ENCODE peak calls at places on chromosomes 16 and 17, in five cellular contexts. V, J, P, K and Q are unnamed samples.
A peak's percentile ranks its signal among the peaks of the same experiment; 100 is the strongest.

GRCh38 chr17:60443713-60444112 is 21.4 kb downstream of the CHCT1 start:
- DNase-seq in V (no peak), J (no peak), P (no peak), K (no peak), Q (no peak)

GRCh38 chr17:50903604-50904521 is 37.7 kb upstream of the TOB1 start:
- DNase-seq in V (peak; percentile 54), J (no peak), P (no peak), K (no peak), Q (no peak)

GRCh38 chr17:55285340-55286301 is 20.9 kb downstream of the HLF start:
- DNase-seq in V (peak; percentile 27), J (no peak), P (peak; percentile 46), K (peak; percentile 81), Q (no peak)

GRCh38 chr16:67565470-67566100 is 3.3 kb downstream of the CTCF start:
- DNase-seq in V (no peak), J (no peak), P (no peak), K (no peak), Q (no peak)

GRCh38 chr17:74529243-74529642 is 2.0 kb downstream of the CD300LB start:
- DNase-seq in V (no peak), J (no peak), P (no peak), K (no peak), Q (no peak)

GRCh38 chr17:56751145-56751743 is 82.5 kb downstream of the C17orf67 start:
- DNase-seq in V (no peak), J (no peak), P (no peak), K (no peak), Q (no peak)

GRCh38 chr16:1564325-1564724 is 30.9 kb downstream of the TMEM204 start:
- DNase-seq in V (no peak), J (no peak), P (no peak), K (no peak), Q (no peak)

GRCh38 chr16:79767597-79768280 is 167.2 kb upstream of the MAF start:
- DNase-seq in V (peak; percentile 12), J (peak; percentile 78), P (peak; percentile 24), K (no peak), Q (no peak)

GRCh38 chr17:49210158-49211029 is at the start of the genes ABI3 and GNGT2:
- DNase-seq in V (peak; percentile 26), J (no peak), P (no peak), K (peak; percentile 41), Q (peak; percentile 23)

GRCh38 chr16:56317998-56318912 is 107.1 kb downstream of the AMFR start:
- DNase-seq in V (peak; percentile 41), J (peak; percentile 88), P (peak; percentile 66), K (peak; percentile 85), Q (peak; percentile 61)

GRCh38 chr16:48536600-48537200 is 73.3 kb downstream of the N4BP1 start:
- DNase-seq in V (no peak), J (no peak), P (no peak), K (no peak), Q (no peak)

GRCh38 chr17:57086069-57086930 is 1.3 kb downstream of the AKAP1 start:
- DNase-seq in V (no peak), J (peak; percentile 47), P (peak; percentile 52), K (peak; percentile 43), Q (no peak)

GRCh38 chr17:41369023-41369422 is 590 bp downstream of the KRT33B start:
- DNase-seq in V (no peak), J (no peak), P (no peak), K (no peak), Q (no peak)

GRCh38 chr17:51419476-51419875 is 159.1 kb downstream of the UTP18 start:
- DNase-seq in V (no peak), J (no peak), P (no peak), K (no peak), Q (peak; percentile 25)

GRCh38 chr16:30761427-30761927 is 385 bp downstream of the CFAP119 start:
- DNase-seq in V (peak; percentile 18), J (peak; percentile 70), P (no peak), K (no peak), Q (peak; percentile 24)

GRCh38 chr17:60908324-60908723 is 230.7 kb downstream of the BCAS3 start:
- DNase-seq in V (no peak), J (peak; percentile 6), P (no peak), K (no peak), Q (no peak)

GRCh38 chr17:74987909-74988711 is 678 bp downstream of the CDR2L start:
- DNase-seq in V (peak; percentile 72), J (peak; percentile 88), P (peak; percentile 74), K (peak; percentile 85), Q (peak; percentile 22)

GRCh38 chr16:73202176-73202729 is 154.3 kb upstream of the ZFHX3 start:
- DNase-seq in V (peak; percentile 98), J (no peak), P (peak; percentile 16), K (no peak), Q (no peak)

GRCh38 chr16:89973654-89974335 is 25.2 kb downstream of the DEF8 start:
- DNase-seq in V (no peak), J (no peak), P (no peak), K (no peak), Q (no peak)

GRCh38 chr16:54282202-54282922 is 4.2 kb downstream of the IRX3 start:
- DNase-seq in V (no peak), J (peak; percentile 86), P (peak; percentile 45), K (peak; percentile 76), Q (no peak)

GRCh38 chr16:42069-42457 is 11.3 kb downstream of the POLR3K start:
- DNase-seq in V (no peak), J (no peak), P (no peak), K (no peak), Q (no peak)

GRCh38 chr16:5042574-5043171 is 8.9 kb upstream of the NAGPA start:
- DNase-seq in V (peak; percentile 51), J (peak; percentile 49), P (no peak), K (no peak), Q (no peak)

GRCh38 chr17:40101367-40102210 is 1.2 kb upstream of the NR1D1 start:
- DNase-seq in V (no peak), J (no peak), P (no peak), K (no peak), Q (no peak)

GRCh38 chr16:57577691-57578224 is 35.3 kb downstream of the ADGRG5 start:
- DNase-seq in V (no peak), J (peak; percentile 16), P (no peak), K (no peak), Q (no peak)

GRCh38 chr16:3529175-3529574 is 28.4 kb downstream of the CLUAP1 start:
- DNase-seq in V (no peak), J (no peak), P (no peak), K (no peak), Q (no peak)

DNA sequence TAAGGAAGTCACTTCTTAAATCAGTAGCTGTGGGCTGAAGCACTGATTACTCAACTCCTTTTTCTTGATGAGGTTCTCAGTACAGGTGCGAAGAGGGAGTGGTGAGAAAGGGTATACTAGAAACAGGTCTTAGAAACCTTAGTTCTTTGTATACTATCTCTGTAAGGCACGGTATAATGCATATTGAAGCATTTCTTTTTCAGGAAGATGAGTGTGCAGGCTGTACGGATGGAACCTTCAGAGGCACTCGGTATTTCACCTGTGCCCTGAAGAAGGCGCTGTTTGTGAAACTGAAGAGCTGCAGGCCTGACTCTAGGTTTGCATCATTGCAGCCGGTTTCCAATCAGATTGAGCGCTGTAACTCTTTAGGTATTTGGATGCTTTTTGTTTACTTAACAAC is 39.2 kb downstream of the CYLD start:
- DNase-seq in V (no peak), J (peak; percentile 63), P (peak; percentile 17), K (no peak), Q (no peak)
- H3K27ac ChIP-seq in V (no peak overlapping the region), J (no peak overlapping the region), P (no peak overlapping the region), K (no peak overlapping the region), Q (no peak overlapping the region)

DNA sequence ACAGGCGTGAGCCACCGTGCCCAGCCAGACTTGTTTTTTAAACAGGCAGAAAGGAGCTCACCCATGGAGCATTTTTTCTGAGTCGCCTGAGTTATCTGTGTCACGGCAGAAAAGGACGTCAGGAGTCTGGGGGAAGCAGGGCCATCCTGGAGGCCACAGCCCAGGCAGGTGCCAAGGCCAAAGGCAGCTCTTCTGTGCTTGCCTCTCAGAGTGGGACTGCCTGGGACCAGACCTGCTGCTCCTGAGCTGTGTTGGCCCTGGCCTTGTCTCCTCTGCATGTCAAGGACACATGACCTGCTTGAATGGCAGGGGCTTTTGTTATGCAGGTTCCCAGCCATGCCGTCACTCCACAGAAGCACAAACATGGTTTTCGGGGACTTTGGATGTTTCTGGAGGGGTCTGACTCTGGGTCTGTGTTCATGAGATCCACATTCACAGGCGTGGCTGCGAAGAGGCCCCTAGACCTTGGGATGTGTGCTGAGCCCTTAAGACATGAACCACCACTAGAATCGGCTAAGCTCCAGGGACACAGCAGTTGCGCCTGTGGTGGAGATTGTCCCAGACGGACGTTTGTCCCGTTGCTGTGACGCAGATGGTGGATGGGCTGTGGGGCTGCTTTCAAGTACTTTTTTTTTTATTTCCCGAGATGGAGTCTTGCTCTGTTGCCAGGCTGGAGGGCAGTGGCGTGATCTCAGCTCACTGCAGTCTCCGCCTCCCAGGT is 33.8 kb downstream of the FOXK2 start:
- DNase-seq in V (no peak), J (no peak), P (no peak), K (no peak), Q (no peak)
- H3K4me1 ChIP-seq in V (peaks cover 8% of the 10 kb centered on the region), J (no peaks in the 10 kb centered on the region), P (peaks cover 27% of the 10 kb centered on the region), K (peaks cover 52% of the 10 kb centered on the region), Q (peaks cover 18% of the 10 kb centered on the region)

GRCh38 chr17:29621751-29622194 is 939 bp downstream of the CORO6 start:
- DNase-seq in V (no peak), J (no peak), P (no peak), K (no peak), Q (no peak)

GRCh38 chr17:29624586-29624985 is 1.9 kb upstream of the CORO6 start:
- DNase-seq in V (no peak), J (no peak), P (no peak), K (no peak), Q (no peak)

GRCh38 chr17:29620779-29621500 is 1.8 kb downstream of the CORO6 start:
- DNase-seq in V (no peak), J (no peak), P (no peak), K (no peak), Q (no peak)

GRCh38 chr17:29623283-29623647 is 553 bp upstream of the CORO6 start:
- DNase-seq in V (no peak), J (no peak), P (no peak), K (no peak), Q (no peak)

DNA sequence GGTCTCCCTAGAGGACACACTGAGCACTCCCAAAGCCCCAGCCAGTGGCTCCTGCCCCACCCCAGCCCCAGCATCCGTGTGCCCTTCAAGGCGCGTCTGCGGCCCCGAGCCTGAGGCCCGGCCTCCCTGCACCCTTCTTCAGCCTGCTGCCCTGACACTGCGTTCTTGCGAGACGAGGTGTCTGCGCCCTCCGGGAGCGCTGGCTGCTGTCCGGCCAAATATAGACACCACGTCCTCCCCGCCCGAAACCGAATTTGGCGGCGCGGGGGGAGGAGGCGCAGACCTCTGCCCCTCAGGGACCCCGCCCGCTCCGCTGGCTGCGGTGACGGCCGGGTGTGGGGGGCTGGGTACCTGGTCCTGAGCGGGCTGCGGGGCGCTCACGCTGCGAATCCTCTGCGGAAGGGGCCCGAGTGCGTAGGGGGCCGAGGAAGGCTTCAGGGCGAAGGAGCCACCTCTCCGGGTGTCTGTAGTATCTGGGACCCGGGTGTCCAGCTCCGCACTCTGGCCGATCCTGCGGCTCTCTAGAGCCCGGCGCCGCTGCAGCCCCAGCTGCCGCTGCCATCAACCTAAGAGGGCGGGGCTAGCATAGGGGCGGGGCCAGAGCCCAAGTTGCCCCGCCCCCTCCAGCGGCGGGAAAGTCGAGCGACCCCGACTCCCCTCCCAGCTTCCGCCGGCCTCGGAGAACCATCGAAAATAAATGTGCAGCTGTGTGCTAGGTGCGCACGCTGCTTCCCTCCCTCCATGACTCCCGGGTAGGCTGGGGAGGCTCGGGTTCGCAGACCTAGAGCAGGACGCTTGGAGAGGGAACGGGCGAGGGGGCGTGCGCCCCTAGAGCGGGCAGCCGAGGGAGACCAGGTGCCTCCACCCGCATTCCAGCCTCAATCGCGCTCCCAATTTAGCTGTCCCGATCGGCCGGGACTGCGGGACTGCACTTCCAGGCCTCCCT is at the start of gene CORO6:
- DNase-seq in V (no peak), J (peak; percentile 92), P (peak; percentile 50), K (peak; percentile 76), Q (peak; percentile 61)
- H3K4me3 ChIP-seq in V (peak within 1 kb of the TSS; percentile 47), J (peak within 1 kb of the TSS; percentile 75), P (peak within 1 kb of the TSS; percentile 61), K (peak within 1 kb of the TSS; percentile 79), Q (peak within 1 kb of the TSS; percentile 68)

GRCh38 chr17:66373944-66374817 is 71.8 kb downstream of the PRKCA start:
- DNase-seq in V (peak; percentile 70), J (peak; percentile 56), P (no peak), K (peak; percentile 41), Q (no peak)
- H3K27ac ChIP-seq in V (no peak overlapping the region), J (no peak overlapping the region), P (peak overlapping the region; percentile 9), K (no peak overlapping the region), Q (peak overlapping the region; percentile 20)